ENCODE peak calls at places on chromosomes 4 and X, in seven cellular contexts. J, T, X, Y, A, F and H are unnamed samples.

GRCh38 chr4:48681856-48682255 is 98.2 kb downstream of the FRYL start:
- DNase-seq in J (peak), T (peak), X (no peak), Y (peak), A (peak), F (peak), H (peak)

GRCh38 chr4:104421576-104421975 is 73.1 kb downstream of the CXXC4 start:
- DNase-seq in J (no peak), T (no peak), X (no peak), Y (no peak), A (no peak), F (no peak), H (no peak)

GRCh38 chr4:7773401-7774187 is 166.1 kb downstream of the AFAP1 start:
- DNase-seq in J (no peak), T (no peak), X (no peak), Y (no peak), A (no peak), F (no peak), H (no peak)

GRCh38 chr4:121138014-121138413 is 26.1 kb downstream of the TNIP3 start:
- DNase-seq in J (no peak), T (no peak), X (no peak), Y (no peak), A (no peak), F (no peak), H (no peak)

GRCh38 chrX:8404443-8404842 is 60.2 kb upstream of the VCX3B start:
- DNase-seq in J (no peak), T (no peak), X (no peak), Y (no peak), A (no peak), F (no peak), H (peak)

GRCh38 chr4:4327652-4328121 is 37.6 kb downstream of the ZBTB49 start:
- DNase-seq in J (peak), T (no peak), X (peak), Y (no peak), A (no peak), F (no peak), H (no peak)

GRCh38 chr4:13912966-13913365 is 285.4 kb upstream of the BOD1L1 start:
- DNase-seq in J (peak), T (no peak), X (no peak), Y (no peak), A (no peak), F (peak), H (no peak)

GRCh38 chr4:150149381-150149780 is 71.1 kb downstream of the DCLK2 start:
- DNase-seq in J (peak), T (no peak), X (no peak), Y (no peak), A (no peak), F (no peak), H (no peak)